ENCODE peak calls at places on chromosomes 13 and 19, in seven cellular contexts. N is RWPE1, D is mammary epithelial cell, G is activated B cell treated with CpG ODN at 0.5 μM for 24 hours, M is AG04450, P is left lung, F is H1. K is an unnamed sample.

GRCh38 chr13:30826911-30827577 is 79.0 kb upstream of the MEDAG start:
- DNase-seq in N (no peak), D (no peak), G (no peak), M (no peak), P (no peak), F (no peak), K (no peak)

GRCh38 chr19:40445945-40446784 is 2.0 kb upstream of the SERTAD3 start:
- DNase-seq in N (peak), D (peak), G (no peak), M (no peak), P (no peak), F (peak), K (no peak)

GRCh38 chr19:17627921-17628320 is 60.2 kb downstream of the UNC13A start:
- DNase-seq in N (no peak), D (no peak), G (no peak), M (no peak), P (peak), F (no peak), K (no peak)

GRCh38 chr13:31905896-31906295 is 125.7 kb upstream of the FRY start:
- DNase-seq in N (no peak), D (no peak), G (no peak), M (no peak), P (no peak), F (no peak), K (no peak)

GRCh38 chr19:33201886-33202545 is 7.9 kb downstream of the LRP3 start:
- DNase-seq in N (no peak), D (no peak), G (no peak), M (no peak), P (no peak), F (no peak), K (no peak)

GRCh38 chr19:39166571-39167391 is 30.0 kb upstream of the NCCRP1 start:
- DNase-seq in N (peak), D (peak), G (no peak), M (no peak), P (peak), F (no peak), K (peak)

GRCh38 chr19:1590641-1591397 is 1.8 kb downstream of the MBD3 start:
- DNase-seq in N (no peak), D (no peak), G (no peak), M (no peak), P (no peak), F (no peak), K (no peak)

GRCh38 chr13:59318320-59318930 is 845.3 kb downstream of the DIAPH3 start:
- DNase-seq in N (peak), D (peak), G (no peak), M (peak), P (no peak), F (peak), K (peak)

GRCh38 chr13:36509369-36509768 is 77.1 kb downstream of the CCNA1 start:
- DNase-seq in N (no peak), D (no peak), G (no peak), M (no peak), P (no peak), F (no peak), K (no peak)

GRCh38 chr13:104301216-104301975 is 1235.2 kb upstream of the SLC10A2 start:
- DNase-seq in N (no peak), D (no peak), G (no peak), M (no peak), P (no peak), F (no peak), K (no peak)

GRCh38 chr13:39016789-39017188 is 21.1 kb downstream of the PROSER1 start:
- DNase-seq in N (peak), D (peak), G (no peak), M (no peak), P (no peak), F (no peak), K (no peak)

GRCh38 chr19:24141612-24142011 is 54.6 kb downstream of the ZNF254 start:
- DNase-seq in N (no peak), D (no peak), G (no peak), M (no peak), P (no peak), F (no peak), K (no peak)

GRCh38 chr19:44807652-44808462 is 1.0 kb upstream of the BCAM start:
- DNase-seq in N (peak), D (peak), G (no peak), M (no peak), P (peak), F (no peak), K (no peak)

GRCh38 chr13:42367836-42368235 is 95.9 kb downstream of the AKAP11 start:
- DNase-seq in N (no peak), D (no peak), G (no peak), M (no peak), P (no peak), F (no peak), K (no peak)

GRCh38 chr19:12872941-12873890 is 8.0 kb downstream of the DNASE2 start:
- DNase-seq in N (peak), D (peak), G (no peak), M (no peak), P (no peak), F (peak), K (no peak)

GRCh38 chr13:85347251-85347650 is 452.0 kb downstream of the SLITRK6 start:
- DNase-seq in N (no peak), D (peak), G (no peak), M (peak), P (no peak), F (no peak), K (no peak)

GRCh38 chr13:27440408-27440807 is 10.0 kb downstream of the MTIF3 start:
- DNase-seq in N (no peak), D (no peak), G (no peak), M (no peak), P (no peak), F (no peak), K (no peak)

GRCh38 chr19:45901432-45901903 is 945 bp downstream of the MYPOP start:
- DNase-seq in N (no peak), D (peak), G (peak), M (no peak), P (peak), F (no peak), K (peak)

GRCh38 chr13:30552567-30552966 is 65.2 kb upstream of the USPL1 start:
- DNase-seq in N (no peak), D (no peak), G (no peak), M (no peak), P (no peak), F (no peak), K (no peak)

GRCh38 chr19:53004242-53004641 is 9.5 kb upstream of the ERVV-1 start:
- DNase-seq in N (no peak), D (no peak), G (no peak), M (no peak), P (no peak), F (no peak), K (no peak)

GRCh38 chr19:53957448-53958167 is 5.1 kb upstream of the CACNG8 start:
- DNase-seq in N (no peak), D (no peak), G (no peak), M (no peak), P (no peak), F (no peak), K (no peak)

GRCh38 chr19:33819875-33820781 is 23.5 kb downstream of the KCTD15 start:
- DNase-seq in N (peak), D (peak), G (peak), M (no peak), P (peak), F (peak), K (no peak)

GRCh38 chr19:6204866-6205723 is 69.6 kb downstream of the ACSBG2 start:
- DNase-seq in N (no peak), D (no peak), G (no peak), M (no peak), P (no peak), F (no peak), K (no peak)

GRCh38 chr19:49651029-49651825 is 9.2 kb downstream of the SCAF1 start:
- DNase-seq in N (no peak), D (no peak), G (no peak), M (no peak), P (no peak), F (no peak), K (no peak)

GRCh38 chr13:24251525-24251924 is 57.9 kb upstream of the C1QTNF9 start:
- DNase-seq in N (no peak), D (no peak), G (no peak), M (no peak), P (no peak), F (no peak), K (no peak)

GRCh38 chr13:75704942-75705320 is 68.8 kb downstream of the LMO7 start:
- DNase-seq in N (peak), D (peak), G (no peak), M (no peak), P (peak), F (no peak), K (no peak)

GRCh38 chr19:1065606-1066109 is 1.3 kb upstream of the ARHGAP45 start:
- DNase-seq in N (no peak), D (peak), G (no peak), M (no peak), P (peak), F (no peak), K (no peak)

GRCh38 chr19:1145635-1146417 is 28.2 kb downstream of the SBNO2 start:
- DNase-seq in N (no peak), D (no peak), G (no peak), M (no peak), P (peak), F (no peak), K (no peak)

GRCh38 chr19:56917998-56918397 is 77.5 kb upstream of the PEG3 start:
- DNase-seq in N (no peak), D (no peak), G (no peak), M (no peak), P (no peak), F (no peak), K (no peak)

GRCh38 chr13:24307211-24308067 is 1.9 kb upstream of the C1QTNF9 start:
- DNase-seq in N (no peak), D (no peak), G (no peak), M (no peak), P (peak), F (no peak), K (no peak)

GRCh38 chr19:39155114-39155700 is 29.6 kb downstream of the PAK4 start:
- DNase-seq in N (no peak), D (no peak), G (no peak), M (no peak), P (peak), F (no peak), K (no peak)

GRCh38 chr19:10352764-10353671 is 13.6 kb upstream of the ICAM3 start:
- DNase-seq in N (no peak), D (no peak), G (no peak), M (no peak), P (no peak), F (peak), K (no peak)

GRCh38 chr19:12970070-12970820 is 869 bp downstream of the DAND5 start:
- DNase-seq in N (no peak), D (no peak), G (no peak), M (no peak), P (no peak), F (no peak), K (no peak)

GRCh38 chr19:15508035-15508710 is at the start of gene CYP4F22:
- DNase-seq in N (no peak), D (no peak), G (no peak), M (no peak), P (peak), F (no peak), K (no peak)

GRCh38 chr19:31315621-31316011 is 33.6 kb downstream of the TSHZ3 start:
- DNase-seq in N (no peak), D (no peak), G (no peak), M (no peak), P (no peak), F (no peak), K (no peak)

GRCh38 chr19:38441660-38442348 is 8.3 kb downstream of the RYR1 start:
- DNase-seq in N (no peak), D (no peak), G (no peak), M (no peak), P (no peak), F (peak), K (no peak)

GRCh38 chr19:18951721-18952281 is 10.8 kb upstream of the HOMER3 start:
- DNase-seq in N (peak), D (peak), G (no peak), M (no peak), P (no peak), F (no peak), K (no peak)

GRCh38 chr19:33404916-33405315 is 31.4 kb downstream of the CEBPG start:
- DNase-seq in N (no peak), D (no peak), G (no peak), M (no peak), P (peak), F (no peak), K (no peak)

GRCh38 chr19:35595928-35596327 is 10.0 kb downstream of the PMIS2 start:
- DNase-seq in N (no peak), D (no peak), G (no peak), M (no peak), P (no peak), F (no peak), K (no peak)

GRCh38 chr19:35590875-35591274 is 4.9 kb downstream of the PMIS2 start:
- DNase-seq in N (no peak), D (no peak), G (no peak), M (no peak), P (no peak), F (no peak), K (no peak)

GRCh38 chr19:35587326-35587725 is 1.4 kb downstream of the PMIS2 start:
- DNase-seq in N (no peak), D (no peak), G (no peak), M (no peak), P (no peak), F (no peak), K (no peak)

GRCh38 chr19:35596366-35596999 is 10.5 kb downstream of the PMIS2 start:
- DNase-seq in N (peak), D (no peak), G (no peak), M (no peak), P (no peak), F (no peak), K (no peak)

DNA sequence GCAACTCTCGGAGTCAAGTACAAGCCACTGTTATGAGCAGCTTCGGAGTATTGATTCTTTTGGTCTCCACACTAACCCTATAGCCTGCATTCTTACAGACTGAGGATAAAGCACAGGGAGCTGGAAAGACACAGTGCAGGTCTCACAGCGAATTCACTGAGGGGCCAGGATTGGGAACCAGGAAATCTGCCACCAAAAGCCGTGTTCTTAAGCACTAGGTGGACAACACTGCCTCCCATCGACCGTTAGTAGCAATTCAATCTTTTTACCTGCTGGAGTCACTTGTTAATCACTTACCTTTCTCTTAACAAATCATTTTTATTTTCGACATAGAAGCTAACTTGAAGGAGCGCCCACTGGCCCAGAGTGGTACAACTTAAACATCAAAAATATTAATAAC is 6.3 kb downstream of the PMIS2 start:
- DNase-seq in N (no peak), D (peak), G (no peak), M (peak), P (no peak), F (peak), K (no peak)
- TF ChIP-seq CTCF in N (no peak), D (peak), G (no peak), M (peak), P (peak), F (peak), K (peak)

DNA sequence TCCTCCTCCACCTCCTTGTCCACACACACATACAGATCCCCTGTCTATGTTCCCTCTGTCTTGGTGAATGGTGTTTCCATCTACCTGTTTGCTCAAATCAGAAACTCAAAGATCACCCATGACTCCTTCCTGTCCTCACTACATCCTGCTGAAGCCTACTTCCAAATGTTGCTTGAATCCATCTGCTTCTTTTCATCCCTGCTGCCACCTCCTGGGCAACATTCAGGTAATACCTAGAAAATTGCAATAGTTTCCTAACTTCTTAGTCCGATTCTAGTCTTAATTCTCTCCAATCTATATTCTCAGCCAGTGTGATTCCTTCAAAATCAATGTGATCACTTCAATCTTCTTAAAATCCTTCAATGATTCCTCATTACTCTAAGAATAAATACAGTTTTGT is 155.5 kb upstream of the STARD13 start:
- DNase-seq in N (peak), D (peak), G (no peak), M (no peak), P (no peak), F (no peak), K (no peak)
- TF ChIP-seq CTCF in N (no peak), D (peak), G (no peak), M (peak), P (no peak), F (no peak), K (no peak)

GRCh38 chr19:16529466-16530144 is 12.6 kb downstream of the CHERP start:
- DNase-seq in N (no peak), D (no peak), G (no peak), M (no peak), P (no peak), F (no peak), K (no peak)

GRCh38 chr19:16527334-16527935 is 14.8 kb downstream of the CHERP start:
- DNase-seq in N (no peak), D (peak), G (no peak), M (no peak), P (no peak), F (no peak), K (no peak)

GRCh38 chr19:16530540-16531379 is 11.5 kb downstream of the CHERP start:
- DNase-seq in N (no peak), D (no peak), G (no peak), M (no peak), P (no peak), F (no peak), K (no peak)

GRCh38 chr19:16525751-16526481 is 16.3 kb downstream of the CHERP start:
- DNase-seq in N (no peak), D (no peak), G (no peak), M (no peak), P (no peak), F (no peak), K (no peak)

DNA sequence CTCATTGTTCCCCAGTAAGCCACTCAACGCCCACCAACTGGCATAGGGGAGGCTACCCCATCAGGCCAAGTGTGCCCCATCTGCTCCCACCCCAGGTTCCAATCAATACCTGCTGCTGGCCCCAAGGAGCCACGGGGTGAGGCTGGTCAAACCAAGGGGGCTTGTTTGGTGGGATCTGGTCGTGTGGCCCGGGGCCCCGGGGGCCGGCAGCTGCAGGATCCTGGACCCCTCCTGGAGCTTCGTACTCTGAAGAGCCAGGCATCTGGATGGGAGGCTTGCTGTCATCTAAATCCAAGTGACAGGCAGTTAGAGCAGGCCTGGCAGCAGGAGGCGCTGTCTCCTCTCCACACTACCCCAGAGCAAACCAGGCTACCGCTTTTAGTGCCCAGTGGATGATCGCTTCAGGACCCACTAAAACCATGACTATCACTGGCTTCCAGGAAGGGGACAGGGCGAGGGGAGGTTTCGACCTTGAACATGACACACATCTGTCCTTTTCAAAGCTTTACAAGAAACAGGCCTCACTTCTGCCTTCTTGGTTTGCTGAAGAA is 14.2 kb downstream of the CHERP start:
- DNase-seq in N (no peak), D (no peak), G (no peak), M (no peak), P (no peak), F (peak), K (no peak)
- TF ChIP-seq CTCF in N (no peak), D (peak), G (no peak), M (peak), P (no peak), F (peak), K (no peak)

GRCh38 chr13:100520936-100521765 is 67.4 kb downstream of the GGACT start:
- DNase-seq in N (no peak), D (no peak), G (no peak), M (no peak), P (peak), F (no peak), K (no peak)
- TF ChIP-seq CTCF in N (no peak), D (no peak), G (no peak), M (no peak), P (no peak), F (no peak), K (no peak)

DNA sequence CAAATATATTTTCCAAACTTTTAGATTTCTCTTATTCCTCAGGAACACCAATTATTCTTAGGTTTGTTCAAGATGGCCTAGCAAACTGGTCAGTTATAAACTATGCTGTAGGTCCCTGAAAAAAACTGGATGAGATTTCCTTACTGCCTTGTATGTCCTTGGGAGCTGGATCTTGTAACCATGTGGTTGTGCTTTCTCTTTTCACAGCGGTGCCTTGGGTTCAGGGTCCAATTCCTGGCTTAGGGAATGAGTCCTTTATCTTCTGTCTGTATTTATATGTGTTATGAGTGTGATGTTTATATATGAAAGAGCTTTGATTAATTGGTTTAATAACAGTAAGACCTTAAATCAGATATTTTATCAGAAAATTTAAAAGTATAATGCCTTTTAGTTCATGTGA is 23.5 kb upstream of the GRTP1 start:
- DNase-seq in N (no peak), D (no peak), G (no peak), M (no peak), P (no peak), F (no peak), K (no peak)
- TF ChIP-seq CTCF in N (no peak), D (no peak), G (no peak), M (no peak), P (no peak), F (no peak), K (no peak)

GRCh38 chr19:3073931-3074595 is 11.8 kb upstream of the TLE5 start:
- DNase-seq in N (no peak), D (no peak), G (no peak), M (no peak), P (no peak), F (peak), K (no peak)
- TF ChIP-seq CTCF in N (no peak), D (no peak), G (no peak), M (no peak), P (no peak), F (peak), K (no peak)

DNA sequence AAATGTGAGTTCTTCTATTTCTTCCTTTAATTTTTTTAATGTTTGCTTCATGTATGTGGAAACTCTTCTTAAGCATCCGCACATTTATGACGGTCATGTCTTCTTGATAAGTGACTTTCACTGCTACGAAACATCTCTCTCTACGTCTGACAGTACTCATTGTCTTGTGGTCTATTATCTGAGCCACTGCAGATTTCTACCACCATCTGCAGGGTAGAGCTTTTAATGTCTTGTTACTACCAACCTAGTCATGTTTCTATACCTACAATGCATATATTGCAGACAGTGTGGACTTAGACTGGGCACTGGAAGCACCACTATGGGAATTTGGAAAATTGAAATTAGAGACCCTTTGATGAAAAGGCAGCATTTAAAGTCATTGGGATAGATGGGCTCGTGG is 75.4 kb upstream of the ARHGEF7 start:
- DNase-seq in N (no peak), D (no peak), G (no peak), M (no peak), P (no peak), F (no peak), K (no peak)
- TF ChIP-seq CTCF in N (no peak), D (no peak), G (no peak), M (no peak), P (no peak), F (no peak), K (no peak)